ENCODE peak calls at places on chromosomes 4 and X, in ten cellular contexts. C is aorta, N is cardiac muscle cell, K is lung, R is upper lobe of left lung, U is stomach, B is pancreas, W is psoas muscle, F is GM23248, I is MM.1S. Z is an unnamed sample. For H3K36me3, the result is how much of the 10 kb centered on the place peaks cover.

GRCh38 chrX:36856849-36857248 is 151.3 kb upstream of the FAM47C start:
- DNase-seq in F (peak), K (no peak), I (no peak), W (no peak), U (no peak), N (no peak), B (no peak), R (no peak), C (no peak), Z (no peak)

GRCh38 chr4:2689825-2690700 is 66.1 kb downstream of the TNIP2 start:
- DNase-seq in W (peak), R (no peak), F (no peak), U (no peak), B (no peak), C (peak), I (no peak), N (no peak), K (no peak), Z (no peak)

GRCh38 chrX:58051346-58051745 is 141.1 kb upstream of the ZXDA start:
- DNase-seq in F (no peak), R (no peak), K (no peak), U (no peak), C (no peak), I (no peak), N (no peak), B (no peak), W (no peak), Z (no peak)

GRCh38 chr4:52983563-52984303 is 121.6 kb downstream of the RASL11B start:
- DNase-seq in F (peak), W (no peak), U (no peak), K (no peak), R (no peak), C (no peak), I (peak), N (peak), B (no peak), Z (peak)

GRCh38 chr4:25253072-25253447 is 19.2 kb downstream of the PI4K2B start:
- DNase-seq in C (no peak), W (no peak), U (no peak), I (no peak), F (no peak), R (no peak), N (peak), B (no peak), K (no peak), Z (no peak)

GRCh38 chr4:1278336-1278670 is 11.4 kb upstream of the MAEA start:
- DNase-seq in W (no peak), B (no peak), U (no peak), C (no peak), I (no peak), F (peak), N (no peak), R (no peak), K (no peak), Z (no peak)

GRCh38 chr4:15410750-15411149 is 17.1 kb upstream of the C1QTNF7 start:
- DNase-seq in B (no peak), F (no peak), N (peak), C (no peak), I (peak), U (no peak), K (no peak), R (no peak), W (no peak), Z (no peak)

GRCh38 chrX:3026074-3026588 is 15.1 kb upstream of the ARSF start:
- DNase-seq in R (peak), B (peak), U (no peak), I (no peak), W (no peak), F (no peak), K (no peak), C (no peak), N (no peak), Z (peak)

GRCh38 chr4:169330811-169331210 is 60.1 kb upstream of the SH3RF1 start:
- DNase-seq in I (no peak), K (no peak), W (no peak), F (no peak), U (no peak), R (no peak), B (no peak), N (no peak), C (no peak), Z (no peak)

GRCh38 chrX:2691543-2692220 is 587 bp downstream of the CD99 start:
- DNase-seq in N (peak), B (peak), W (peak), K (peak), R (peak), F (peak), U (peak), I (no peak), C (peak), Z (peak)

GRCh38 chr4:122259849-122260248 is 107.7 kb downstream of the BLTP1 start:
- DNase-seq in R (no peak), C (no peak), I (no peak), F (no peak), N (no peak), U (no peak), W (no peak), B (no peak), K (no peak), Z (no peak)
- H3K36me3 ChIP-seq in R (under half), C (under half), I (under half), F (under half), N (half or more), U (half or more), W (under half), B (under half), K (under half), Z (under half)

DNA sequence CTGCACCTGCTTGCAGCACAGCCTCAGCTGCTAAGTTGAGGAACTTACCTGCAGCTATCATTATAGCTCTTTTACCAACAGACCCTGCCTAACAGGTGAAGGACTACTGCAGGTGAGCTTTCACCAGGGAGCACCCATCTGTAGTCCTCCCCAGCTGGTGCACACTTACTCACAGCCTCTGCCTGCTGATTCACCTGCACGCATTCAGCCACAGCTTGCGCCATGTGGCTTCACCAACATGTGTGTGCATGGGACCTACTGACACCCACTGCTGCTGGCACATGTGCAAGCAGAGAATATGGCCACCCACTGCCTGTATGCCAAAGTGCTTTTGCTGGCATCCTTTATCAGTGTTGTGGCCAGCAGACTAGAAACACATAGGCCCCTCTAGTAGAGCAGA is 146.7 kb upstream of the KLHL4 start:
- DNase-seq in R (no peak), N (no peak), F (no peak), C (no peak), U (no peak), W (no peak), I (no peak), K (no peak), B (no peak), Z (no peak)
- H3K36me3 ChIP-seq in R (under half), N (under half), F (under half), C (under half), U (under half), W (under half), I (under half), K (under half), B (under half), Z (under half)

GRCh38 chrX:133290076-133290475 is 71.9 kb upstream of the TFDP3 start:
- DNase-seq in F (peak), N (no peak), C (no peak), K (no peak), U (no peak), R (no peak), I (no peak), B (no peak), W (no peak), Z (no peak)

GRCh38 chrX:133297284-133297683 is 79.1 kb upstream of the TFDP3 start:
- DNase-seq in I (no peak), F (peak), N (no peak), W (no peak), K (no peak), R (no peak), C (no peak), B (no peak), U (no peak), Z (no peak)

GRCh38 chrX:133294126-133294525 is 76.0 kb upstream of the TFDP3 start:
- DNase-seq in W (no peak), B (no peak), C (no peak), K (no peak), N (no peak), F (peak), U (no peak), R (no peak), I (no peak), Z (no peak)
- H3K36me3 ChIP-seq in W (under half), B (under half), C (under half), K (under half), N (under half), F (under half), U (under half), R (under half), I (under half), Z (under half)

GRCh38 chrX:154448484-154448883 is 4.5 kb downstream of the FAM50A start:
- DNase-seq in W (no peak), C (no peak), U (no peak), K (no peak), R (no peak), F (no peak), B (no peak), N (no peak), I (no peak), Z (no peak)
- H3K36me3 ChIP-seq in W (under half), C (under half), U (half or more), K (under half), R (under half), F (under half), B (under half), N (under half), I (under half), Z (under half)

DNA sequence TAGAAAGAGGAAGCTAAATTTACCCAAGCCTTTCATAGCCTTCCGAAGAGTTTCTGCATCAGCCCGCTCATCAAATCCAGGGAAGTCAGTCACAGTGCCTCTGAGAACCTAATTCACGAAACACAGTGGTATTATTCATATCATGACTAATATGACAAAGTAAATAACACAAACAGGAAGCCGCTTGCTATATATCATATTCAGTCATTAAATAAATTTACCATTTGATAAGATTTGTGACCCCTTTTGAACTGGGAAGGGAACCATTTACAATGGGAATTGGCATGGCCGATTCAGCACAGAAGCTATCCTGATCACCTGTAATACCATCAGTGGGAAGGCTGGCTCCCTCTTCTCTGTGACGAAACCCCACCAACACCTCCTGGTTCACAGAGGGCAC is 10.5 kb downstream of the ANXA5 start:
- DNase-seq in R (no peak), W (no peak), C (no peak), U (no peak), I (no peak), F (no peak), N (no peak), B (no peak), K (no peak), Z (no peak)
- H3K36me3 ChIP-seq in R (under half), W (under half), C (under half), U (half or more), I (under half), F (half or more), N (under half), B (under half), K (under half), Z (half or more)